ENCODE peak calls at places on chromosomes 6 and 20, in ten cellular contexts. One of them, this sample, is unnamed.

GRCh38 chr6:26158581-26159416 is 71.6 kb downstream of the HFE start:
- DNase-seq in endodermal cell: peak; percentile 62
- DNase-seq in left ventricle myocardium superior: peak; percentile 71
- DNase-seq in AG08396: peak; percentile 37
- DNase-seq in NCI-H82: peak; percentile 90
- DNase-seq in NCI-H524: peak; percentile 46
- DNase-seq in iris pigment epithelial cell: peak; percentile 53
- DNase-seq in stimulated activated CD8-positive, alpha-beta memory T cell treated with anti-CD3 and anti-CD28 coated beads, Interleukin-4, amount 100 ng/mL, for 24 hours: peak; percentile 20
- DNase-seq in globus pallidus: peak; percentile 55
- DNase-seq in AML-193: no peak
- DNase-seq in this sample: peak; percentile 57

GRCh38 chr6:28742668-28743270 is 181.0 kb downstream of the TRIM27 start:
- DNase-seq in globus pallidus: no peak
- DNase-seq in endodermal cell: peak; percentile 92
- DNase-seq in stimulated activated CD8-positive, alpha-beta memory T cell treated with anti-CD3 and anti-CD28 coated beads, Interleukin-4, amount 100 ng/mL, for 24 hours: peak; percentile 19
- DNase-seq in iris pigment epithelial cell: peak; percentile 86
- DNase-seq in NCI-H82: peak; percentile 85
- DNase-seq in AG08396: peak; percentile 20
- DNase-seq in NCI-H524: peak; percentile 87
- DNase-seq in left ventricle myocardium superior: no peak
- DNase-seq in AML-193: no peak
- DNase-seq in this sample: no peak

GRCh38 chr20:63058696-63059335 is 52.1 kb upstream of the BHLHE23 start:
- DNase-seq in left ventricle myocardium superior: peak; percentile 9
- DNase-seq in iris pigment epithelial cell: no peak
- DNase-seq in NCI-H524: no peak
- DNase-seq in NCI-H82: no peak
- DNase-seq in stimulated activated CD8-positive, alpha-beta memory T cell treated with anti-CD3 and anti-CD28 coated beads, Interleukin-4, amount 100 ng/mL, for 24 hours: no peak
- DNase-seq in AML-193: no peak
- DNase-seq in globus pallidus: no peak
- DNase-seq in endodermal cell: peak; percentile 42
- DNase-seq in AG08396: no peak
- DNase-seq in this sample: no peak

GRCh38 chr6:101761124-101761601 is 367.7 kb downstream of the GRIK2 start:
- DNase-seq in AML-193: peak; percentile 92
- DNase-seq in stimulated activated CD8-positive, alpha-beta memory T cell treated with anti-CD3 and anti-CD28 coated beads, Interleukin-4, amount 100 ng/mL, for 24 hours: no peak
- DNase-seq in globus pallidus: no peak
- DNase-seq in endodermal cell: no peak
- DNase-seq in iris pigment epithelial cell: peak; percentile 88
- DNase-seq in NCI-H82: no peak
- DNase-seq in AG08396: no peak
- DNase-seq in left ventricle myocardium superior: no peak
- DNase-seq in NCI-H524: no peak
- DNase-seq in this sample: no peak

GRCh38 chr20:23656372-23656771 is 18.6 kb upstream of the CST3 start:
- DNase-seq in left ventricle myocardium superior: peak; percentile 60
- DNase-seq in endodermal cell: peak; percentile 46
- DNase-seq in AML-193: no peak
- DNase-seq in AG08396: no peak
- DNase-seq in iris pigment epithelial cell: no peak
- DNase-seq in NCI-H524: no peak
- DNase-seq in NCI-H82: no peak
- DNase-seq in globus pallidus: no peak
- DNase-seq in stimulated activated CD8-positive, alpha-beta memory T cell treated with anti-CD3 and anti-CD28 coated beads, Interleukin-4, amount 100 ng/mL, for 24 hours: no peak
- DNase-seq in this sample: no peak

GRCh38 chr20:31712564-31713311 is 9.9 kb downstream of the BCL2L1 start:
- DNase-seq in NCI-H82: no peak
- DNase-seq in AG08396: peak; percentile 71
- DNase-seq in AML-193: no peak
- DNase-seq in globus pallidus: peak; percentile 94
- DNase-seq in endodermal cell: peak; percentile 76
- DNase-seq in iris pigment epithelial cell: peak; percentile 74
- DNase-seq in stimulated activated CD8-positive, alpha-beta memory T cell treated with anti-CD3 and anti-CD28 coated beads, Interleukin-4, amount 100 ng/mL, for 24 hours: no peak
- DNase-seq in left ventricle myocardium superior: peak; percentile 83
- DNase-seq in NCI-H524: no peak
- DNase-seq in this sample: peak; percentile 46

GRCh38 chr20:39328347-39328746 is 366.2 kb downstream of the DHX35 start:
- DNase-seq in AML-193: no peak
- DNase-seq in globus pallidus: no peak
- DNase-seq in NCI-H524: no peak
- DNase-seq in NCI-H82: peak; percentile 2
- DNase-seq in left ventricle myocardium superior: no peak
- DNase-seq in endodermal cell: no peak
- DNase-seq in AG08396: no peak
- DNase-seq in iris pigment epithelial cell: no peak
- DNase-seq in stimulated activated CD8-positive, alpha-beta memory T cell treated with anti-CD3 and anti-CD28 coated beads, Interleukin-4, amount 100 ng/mL, for 24 hours: no peak
- DNase-seq in this sample: no peak

GRCh38 chr6:169700296-169700695 is 1.5 kb downstream of the WDR27 start:
- DNase-seq in NCI-H82: no peak
- DNase-seq in iris pigment epithelial cell: no peak
- DNase-seq in globus pallidus: no peak
- DNase-seq in AML-193: peak; percentile 67
- DNase-seq in AG08396: peak; percentile 24
- DNase-seq in endodermal cell: no peak
- DNase-seq in left ventricle myocardium superior: no peak
- DNase-seq in stimulated activated CD8-positive, alpha-beta memory T cell treated with anti-CD3 and anti-CD28 coated beads, Interleukin-4, amount 100 ng/mL, for 24 hours: no peak
- DNase-seq in NCI-H524: no peak
- DNase-seq in this sample: no peak

GRCh38 chr6:33167374-33168148 is 24.7 kb downstream of the COL11A2 start:
- DNase-seq in AG08396: no peak
- DNase-seq in NCI-H524: no peak
- DNase-seq in AML-193: no peak
- DNase-seq in NCI-H82: no peak
- DNase-seq in iris pigment epithelial cell: no peak
- DNase-seq in left ventricle myocardium superior: no peak
- DNase-seq in endodermal cell: no peak
- DNase-seq in globus pallidus: no peak
- DNase-seq in stimulated activated CD8-positive, alpha-beta memory T cell treated with anti-CD3 and anti-CD28 coated beads, Interleukin-4, amount 100 ng/mL, for 24 hours: no peak
- DNase-seq in this sample: no peak

GRCh38 chr6:141041596-141042087 is 1091.1 kb upstream of the GJE1 start:
- DNase-seq in NCI-H524: no peak
- DNase-seq in AML-193: no peak
- DNase-seq in NCI-H82: no peak
- DNase-seq in left ventricle myocardium superior: no peak
- DNase-seq in AG08396: no peak
- DNase-seq in stimulated activated CD8-positive, alpha-beta memory T cell treated with anti-CD3 and anti-CD28 coated beads, Interleukin-4, amount 100 ng/mL, for 24 hours: no peak
- DNase-seq in endodermal cell: no peak
- DNase-seq in iris pigment epithelial cell: no peak
- DNase-seq in globus pallidus: no peak
- DNase-seq in this sample: no peak

GRCh38 chr20:17648306-17648646 is 33.8 kb downstream of the RRBP1 start:
- DNase-seq in NCI-H82: no peak
- DNase-seq in AML-193: no peak
- DNase-seq in iris pigment epithelial cell: no peak
- DNase-seq in NCI-H524: no peak
- DNase-seq in left ventricle myocardium superior: peak; percentile 59
- DNase-seq in endodermal cell: no peak
- DNase-seq in stimulated activated CD8-positive, alpha-beta memory T cell treated with anti-CD3 and anti-CD28 coated beads, Interleukin-4, amount 100 ng/mL, for 24 hours: no peak
- DNase-seq in AG08396: no peak
- DNase-seq in globus pallidus: no peak
- DNase-seq in this sample: peak; percentile 54

GRCh38 chr6:159595173-159595572 is 97.9 kb downstream of the SOD2 start:
- DNase-seq in NCI-H524: no peak
- DNase-seq in NCI-H82: no peak
- DNase-seq in AML-193: no peak
- DNase-seq in stimulated activated CD8-positive, alpha-beta memory T cell treated with anti-CD3 and anti-CD28 coated beads, Interleukin-4, amount 100 ng/mL, for 24 hours: no peak
- DNase-seq in globus pallidus: peak; percentile 31
- DNase-seq in AG08396: peak; percentile 30
- DNase-seq in iris pigment epithelial cell: peak; percentile 39
- DNase-seq in endodermal cell: no peak
- DNase-seq in left ventricle myocardium superior: no peak
- DNase-seq in this sample: peak; percentile 9

GRCh38 chr20:52104546-52105044 is 87.0 kb downstream of the ZFP64 start:
- DNase-seq in iris pigment epithelial cell: peak; percentile 32
- DNase-seq in AG08396: peak; percentile 47
- DNase-seq in globus pallidus: no peak
- DNase-seq in endodermal cell: peak; percentile 89
- DNase-seq in AML-193: no peak
- DNase-seq in NCI-H82: no peak
- DNase-seq in NCI-H524: peak; percentile 37
- DNase-seq in left ventricle myocardium superior: no peak
- DNase-seq in stimulated activated CD8-positive, alpha-beta memory T cell treated with anti-CD3 and anti-CD28 coated beads, Interleukin-4, amount 100 ng/mL, for 24 hours: no peak
- DNase-seq in this sample: peak; percentile 43

GRCh38 chr6:13765570-13765969 is 48.8 kb downstream of the MCUR1 start:
- DNase-seq in NCI-H82: peak; percentile 79
- DNase-seq in NCI-H524: peak; percentile 53
- DNase-seq in AML-193: no peak
- DNase-seq in AG08396: no peak
- DNase-seq in iris pigment epithelial cell: no peak
- DNase-seq in globus pallidus: no peak
- DNase-seq in left ventricle myocardium superior: no peak
- DNase-seq in endodermal cell: no peak
- DNase-seq in stimulated activated CD8-positive, alpha-beta memory T cell treated with anti-CD3 and anti-CD28 coated beads, Interleukin-4, amount 100 ng/mL, for 24 hours: no peak
- DNase-seq in this sample: no peak

GRCh38 chr6:105561501-105561900 is 158.6 kb upstream of the PREP start:
- DNase-seq in iris pigment epithelial cell: no peak
- DNase-seq in globus pallidus: no peak
- DNase-seq in AG08396: no peak
- DNase-seq in endodermal cell: no peak
- DNase-seq in NCI-H524: no peak
- DNase-seq in stimulated activated CD8-positive, alpha-beta memory T cell treated with anti-CD3 and anti-CD28 coated beads, Interleukin-4, amount 100 ng/mL, for 24 hours: no peak
- DNase-seq in left ventricle myocardium superior: no peak
- DNase-seq in AML-193: no peak
- DNase-seq in NCI-H82: no peak
- DNase-seq in this sample: no peak

GRCh38 chr6:84764332-84765049 is at the start of gene TBX18:
- DNase-seq in AG08396: peak; percentile 60
- DNase-seq in left ventricle myocardium superior: peak; percentile 95
- DNase-seq in AML-193: no peak
- DNase-seq in globus pallidus: peak; percentile 15
- DNase-seq in endodermal cell: peak; percentile 99
- DNase-seq in iris pigment epithelial cell: peak; percentile 99
- DNase-seq in NCI-H524: peak; percentile 76
- DNase-seq in NCI-H82: peak; percentile 89
- DNase-seq in stimulated activated CD8-positive, alpha-beta memory T cell treated with anti-CD3 and anti-CD28 coated beads, Interleukin-4, amount 100 ng/mL, for 24 hours: no peak
- DNase-seq in this sample: peak; percentile 93

GRCh38 chr6:127120109-127120786 is 1.8 kb downstream of the RSPO3 start:
- DNase-seq in AML-193: no peak
- DNase-seq in NCI-H82: peak; percentile 24
- DNase-seq in left ventricle myocardium superior: peak; percentile 27
- DNase-seq in iris pigment epithelial cell: no peak
- DNase-seq in endodermal cell: peak; percentile 74
- DNase-seq in stimulated activated CD8-positive, alpha-beta memory T cell treated with anti-CD3 and anti-CD28 coated beads, Interleukin-4, amount 100 ng/mL, for 24 hours: no peak
- DNase-seq in AG08396: no peak
- DNase-seq in NCI-H524: peak; percentile 66
- DNase-seq in globus pallidus: no peak
- DNase-seq in this sample: no peak

GRCh38 chr20:37327748-37328147 is 18.2 kb upstream of the SRC start:
- DNase-seq in stimulated activated CD8-positive, alpha-beta memory T cell treated with anti-CD3 and anti-CD28 coated beads, Interleukin-4, amount 100 ng/mL, for 24 hours: no peak
- DNase-seq in AML-193: no peak
- DNase-seq in NCI-H82: no peak
- DNase-seq in NCI-H524: no peak
- DNase-seq in endodermal cell: no peak
- DNase-seq in globus pallidus: no peak
- DNase-seq in iris pigment epithelial cell: no peak
- DNase-seq in left ventricle myocardium superior: peak; percentile 82
- DNase-seq in AG08396: peak; percentile 66
- DNase-seq in this sample: peak; percentile 78

GRCh38 chr20:6074145-6074561 is 20.3 kb upstream of the LRRN4 start:
- DNase-seq in left ventricle myocardium superior: no peak
- DNase-seq in iris pigment epithelial cell: peak; percentile 25
- DNase-seq in AML-193: peak; percentile 54
- DNase-seq in stimulated activated CD8-positive, alpha-beta memory T cell treated with anti-CD3 and anti-CD28 coated beads, Interleukin-4, amount 100 ng/mL, for 24 hours: no peak
- DNase-seq in NCI-H524: peak; percentile 32
- DNase-seq in AG08396: no peak
- DNase-seq in endodermal cell: peak; percentile 73
- DNase-seq in globus pallidus: no peak
- DNase-seq in NCI-H82: peak; percentile 53
- DNase-seq in this sample: no peak

GRCh38 chr6:140354296-140354695 is 979.8 kb upstream of the CITED2 start:
- DNase-seq in left ventricle myocardium superior: no peak
- DNase-seq in NCI-H82: no peak
- DNase-seq in stimulated activated CD8-positive, alpha-beta memory T cell treated with anti-CD3 and anti-CD28 coated beads, Interleukin-4, amount 100 ng/mL, for 24 hours: no peak
- DNase-seq in AG08396: no peak
- DNase-seq in globus pallidus: no peak
- DNase-seq in AML-193: no peak
- DNase-seq in endodermal cell: no peak
- DNase-seq in NCI-H524: no peak
- DNase-seq in iris pigment epithelial cell: no peak
- DNase-seq in this sample: no peak

GRCh38 chr6:3625980-3626533 is 125.5 kb downstream of the PXDC1 start:
- DNase-seq in globus pallidus: no peak
- DNase-seq in iris pigment epithelial cell: no peak
- DNase-seq in stimulated activated CD8-positive, alpha-beta memory T cell treated with anti-CD3 and anti-CD28 coated beads, Interleukin-4, amount 100 ng/mL, for 24 hours: no peak
- DNase-seq in endodermal cell: no peak
- DNase-seq in AG08396: no peak
- DNase-seq in NCI-H524: no peak
- DNase-seq in left ventricle myocardium superior: no peak
- DNase-seq in NCI-H82: no peak
- DNase-seq in AML-193: no peak
- DNase-seq in this sample: no peak

GRCh38 chr6:30915591-30915946 is 1.5 kb downstream of the VARS2 start:
- DNase-seq in AML-193: peak; percentile 69
- DNase-seq in AG08396: peak; percentile 84
- DNase-seq in NCI-H82: peak; percentile 73
- DNase-seq in iris pigment epithelial cell: peak; percentile 67
- DNase-seq in stimulated activated CD8-positive, alpha-beta memory T cell treated with anti-CD3 and anti-CD28 coated beads, Interleukin-4, amount 100 ng/mL, for 24 hours: no peak
- DNase-seq in NCI-H524: peak; percentile 51
- DNase-seq in globus pallidus: peak; percentile 87
- DNase-seq in endodermal cell: peak; percentile 77
- DNase-seq in left ventricle myocardium superior: no peak
- DNase-seq in this sample: peak; percentile 88

GRCh38 chr6:87183687-87184086 is 28.3 kb downstream of the ZNF292 start:
- DNase-seq in NCI-H82: no peak
- DNase-seq in NCI-H524: no peak
- DNase-seq in globus pallidus: no peak
- DNase-seq in iris pigment epithelial cell: peak; percentile 87
- DNase-seq in AML-193: no peak
- DNase-seq in AG08396: no peak
- DNase-seq in endodermal cell: no peak
- DNase-seq in left ventricle myocardium superior: no peak
- DNase-seq in stimulated activated CD8-positive, alpha-beta memory T cell treated with anti-CD3 and anti-CD28 coated beads, Interleukin-4, amount 100 ng/mL, for 24 hours: no peak
- DNase-seq in this sample: no peak

This sample was measured in hepatic stellate cell.